ENCODE peak calls at places on chromosome 14, in seven cellular contexts. One of them, this sample, is unnamed.

GRCh38 chr14:81903477-81903876 is 369.8 kb upstream of the SEL1L start:
- DNase-seq in OCI-LY7: no peak
- DNase-seq in fibroblast of mammary gland: no peak
- DNase-seq in GM12865: no peak
- DNase-seq in fibroblast of the aortic adventitia: no peak
- DNase-seq in HFF-Myc: no peak
- DNase-seq in mammary epithelial cell: no peak
- DNase-seq in this sample: no peak

GRCh38 chr14:72594099-72594901 is 299.6 kb downstream of the DPF3 start:
- DNase-seq in fibroblast of mammary gland: no peak
- DNase-seq in GM12865: peak; percentile 51
- DNase-seq in mammary epithelial cell: no peak
- DNase-seq in OCI-LY7: no peak
- DNase-seq in fibroblast of the aortic adventitia: no peak
- DNase-seq in HFF-Myc: no peak
- DNase-seq in this sample: no peak

GRCh38 chr14:99529899-99530298 is 48.7 kb downstream of the CCNK start:
- DNase-seq in OCI-LY7: no peak
- DNase-seq in HFF-Myc: no peak
- DNase-seq in fibroblast of mammary gland: no peak
- DNase-seq in GM12865: no peak
- DNase-seq in mammary epithelial cell: no peak
- DNase-seq in fibroblast of the aortic adventitia: no peak
- DNase-seq in this sample: peak; percentile 62

GRCh38 chr14:20607617-20608016 is 16.4 kb upstream of the RNASE12 start:
- DNase-seq in GM12865: peak; percentile 67
- DNase-seq in OCI-LY7: no peak
- DNase-seq in fibroblast of mammary gland: no peak
- DNase-seq in mammary epithelial cell: no peak
- DNase-seq in fibroblast of the aortic adventitia: no peak
- DNase-seq in HFF-Myc: no peak
- DNase-seq in this sample: no peak

GRCh38 chr14:103723176-103724081 is 7.8 kb downstream of the ZFYVE21 start:
- DNase-seq in GM12865: no peak
- DNase-seq in OCI-LY7: no peak
- DNase-seq in HFF-Myc: no peak
- DNase-seq in fibroblast of mammary gland: no peak
- DNase-seq in fibroblast of the aortic adventitia: peak; percentile 38
- DNase-seq in mammary epithelial cell: no peak
- DNase-seq in this sample: peak; percentile 20

GRCh38 chr14:28101992-28102391 is 664.6 kb upstream of the FOXG1 start:
- DNase-seq in mammary epithelial cell: no peak
- DNase-seq in fibroblast of the aortic adventitia: no peak
- DNase-seq in GM12865: no peak
- DNase-seq in OCI-LY7: no peak
- DNase-seq in fibroblast of mammary gland: no peak
- DNase-seq in HFF-Myc: no peak
- DNase-seq in this sample: no peak

GRCh38 chr14:85531594-85532391 is 1.8 kb downstream of the FLRT2 start:
- DNase-seq in mammary epithelial cell: peak; percentile 82
- DNase-seq in fibroblast of mammary gland: peak; percentile 85
- DNase-seq in fibroblast of the aortic adventitia: peak; percentile 84
- DNase-seq in GM12865: no peak
- DNase-seq in OCI-LY7: no peak
- DNase-seq in HFF-Myc: no peak
- DNase-seq in this sample: peak; percentile 88

GRCh38 chr14:22517117-22517720 is 71.8 kb downstream of the DAD1 start:
- DNase-seq in fibroblast of the aortic adventitia: no peak
- DNase-seq in GM12865: no peak
- DNase-seq in HFF-Myc: no peak
- DNase-seq in mammary epithelial cell: no peak
- DNase-seq in fibroblast of mammary gland: no peak
- DNase-seq in OCI-LY7: peak; percentile 60
- DNase-seq in this sample: no peak

GRCh38 chr14:91231446-91231845 is 13.1 kb downstream of the GPR68 start:
- DNase-seq in mammary epithelial cell: no peak
- DNase-seq in fibroblast of the aortic adventitia: no peak
- DNase-seq in fibroblast of mammary gland: peak; percentile 54
- DNase-seq in OCI-LY7: no peak
- DNase-seq in GM12865: no peak
- DNase-seq in HFF-Myc: no peak
- DNase-seq in this sample: peak; percentile 67

GRCh38 chr14:46399049-46399448 is 252.5 kb downstream of the RPL10L start:
- DNase-seq in fibroblast of the aortic adventitia: no peak
- DNase-seq in fibroblast of mammary gland: no peak
- DNase-seq in mammary epithelial cell: no peak
- DNase-seq in HFF-Myc: no peak
- DNase-seq in OCI-LY7: no peak
- DNase-seq in GM12865: no peak
- DNase-seq in this sample: no peak

GRCh38 chr14:78595797-78596196 is 425.6 kb downstream of the NRXN3 start:
- DNase-seq in OCI-LY7: no peak
- DNase-seq in HFF-Myc: no peak
- DNase-seq in GM12865: peak; percentile 18
- DNase-seq in fibroblast of mammary gland: no peak
- DNase-seq in mammary epithelial cell: no peak
- DNase-seq in fibroblast of the aortic adventitia: no peak
- DNase-seq in this sample: no peak

GRCh38 chr14:71539660-71540285 is 392.5 kb upstream of the RGS6 start:
- DNase-seq in fibroblast of mammary gland: no peak
- DNase-seq in HFF-Myc: no peak
- DNase-seq in mammary epithelial cell: no peak
- DNase-seq in GM12865: no peak
- DNase-seq in OCI-LY7: no peak
- DNase-seq in fibroblast of the aortic adventitia: no peak
- DNase-seq in this sample: no peak

GRCh38 chr14:54767450-54767849 is 135.2 kb downstream of the GCH1 start:
- DNase-seq in OCI-LY7: no peak
- DNase-seq in mammary epithelial cell: no peak
- DNase-seq in fibroblast of mammary gland: no peak
- DNase-seq in HFF-Myc: no peak
- DNase-seq in GM12865: no peak
- DNase-seq in fibroblast of the aortic adventitia: no peak
- DNase-seq in this sample: no peak

GRCh38 chr14:71135911-71136310 is 228.7 kb downstream of the PCNX1 start:
- DNase-seq in fibroblast of the aortic adventitia: no peak
- DNase-seq in fibroblast of mammary gland: no peak
- DNase-seq in OCI-LY7: no peak
- DNase-seq in mammary epithelial cell: no peak
- DNase-seq in HFF-Myc: no peak
- DNase-seq in GM12865: no peak
- DNase-seq in this sample: no peak

GRCh38 chr14:71711619-71712018 is 220.6 kb upstream of the RGS6 start:
- DNase-seq in mammary epithelial cell: peak; percentile 81
- DNase-seq in GM12865: no peak
- DNase-seq in HFF-Myc: no peak
- DNase-seq in fibroblast of mammary gland: peak; percentile 94
- DNase-seq in OCI-LY7: no peak
- DNase-seq in fibroblast of the aortic adventitia: peak; percentile 94
- DNase-seq in this sample: peak; percentile 97

GRCh38 chr14:49623387-49623786 is 2.8 kb downstream of the MGAT2 start:
- DNase-seq in mammary epithelial cell: no peak
- DNase-seq in GM12865: no peak
- DNase-seq in fibroblast of mammary gland: no peak
- DNase-seq in OCI-LY7: no peak
- DNase-seq in HFF-Myc: no peak
- DNase-seq in fibroblast of the aortic adventitia: no peak
- DNase-seq in this sample: no peak
- H3K4me3 ChIP-seq in mammary epithelial cell: no peak overlapping the region
- H3K4me3 ChIP-seq in GM12865: peak overlapping the region; percentile 98
- H3K4me3 ChIP-seq in fibroblast of mammary gland: peak overlapping the region; percentile 97
- H3K4me3 ChIP-seq in OCI-LY7: peak overlapping the region; percentile 88
- H3K4me3 ChIP-seq in HFF-Myc: peak overlapping the region; percentile 87
- H3K4me3 ChIP-seq in fibroblast of the aortic adventitia: peak overlapping the region; percentile 42
- H3K4me3 ChIP-seq in this sample: peak overlapping the region; percentile 95

DNA sequence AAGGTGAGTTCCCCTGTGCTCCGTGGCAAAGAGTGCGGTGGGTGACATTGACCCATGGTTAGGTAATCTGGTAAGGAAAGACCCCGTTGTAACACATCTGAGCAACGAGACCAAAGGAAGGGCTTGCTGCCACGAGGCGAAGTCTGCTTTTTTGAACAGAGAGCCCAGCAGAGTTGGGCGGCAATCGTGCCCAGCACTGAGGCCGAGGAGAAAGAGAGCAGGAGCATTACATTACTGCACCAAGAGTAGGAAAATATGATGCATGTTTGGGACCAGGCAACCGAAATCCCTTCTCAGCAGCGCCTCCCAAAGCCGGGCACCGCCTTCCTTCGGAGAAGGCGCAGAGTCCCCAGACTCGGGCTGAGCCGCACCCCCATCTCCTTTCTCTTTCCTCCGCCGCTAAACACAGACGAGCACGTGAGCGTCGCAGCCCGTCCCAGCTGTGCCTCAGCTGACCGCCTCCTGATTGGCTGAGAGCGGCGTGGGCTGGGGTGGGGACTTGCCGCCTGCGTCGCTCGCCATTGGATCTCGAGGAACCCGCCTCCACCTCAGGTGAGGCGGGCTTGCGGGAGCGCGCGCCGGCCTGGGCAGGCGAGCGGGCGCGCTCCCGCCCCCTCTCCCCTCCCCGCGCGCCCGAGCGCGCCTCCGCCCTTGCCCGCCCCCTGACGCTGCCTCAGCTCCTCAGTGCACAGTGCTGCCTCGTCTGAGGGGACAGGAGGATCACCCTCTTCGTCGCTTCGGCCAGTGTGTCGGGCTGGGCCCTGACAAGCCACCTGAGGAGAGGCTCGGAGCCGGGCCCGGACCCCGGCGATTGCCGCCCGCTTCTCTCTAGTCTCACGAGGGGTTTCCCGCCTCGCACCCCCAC is at the start of gene HIF1A:
- DNase-seq in HFF-Myc: peak; percentile 91
- DNase-seq in fibroblast of the aortic adventitia: peak; percentile 99
- DNase-seq in mammary epithelial cell: peak; percentile 99
- DNase-seq in fibroblast of mammary gland: peak; percentile 99
- DNase-seq in OCI-LY7: peak; percentile 99
- DNase-seq in GM12865: peak; percentile 100
- DNase-seq in this sample: peak; percentile 100
- TF ChIP-seq CTCF in HFF-Myc: no peak
- TF ChIP-seq CTCF in fibroblast of the aortic adventitia: peak; percentile 21
- TF ChIP-seq CTCF in mammary epithelial cell: no peak
- TF ChIP-seq CTCF in fibroblast of mammary gland: peak; percentile 37
- TF ChIP-seq CTCF in OCI-LY7: peak; percentile 40
- TF ChIP-seq CTCF in GM12865: no peak
- TF ChIP-seq CTCF in this sample: peak; percentile 39

DNA sequence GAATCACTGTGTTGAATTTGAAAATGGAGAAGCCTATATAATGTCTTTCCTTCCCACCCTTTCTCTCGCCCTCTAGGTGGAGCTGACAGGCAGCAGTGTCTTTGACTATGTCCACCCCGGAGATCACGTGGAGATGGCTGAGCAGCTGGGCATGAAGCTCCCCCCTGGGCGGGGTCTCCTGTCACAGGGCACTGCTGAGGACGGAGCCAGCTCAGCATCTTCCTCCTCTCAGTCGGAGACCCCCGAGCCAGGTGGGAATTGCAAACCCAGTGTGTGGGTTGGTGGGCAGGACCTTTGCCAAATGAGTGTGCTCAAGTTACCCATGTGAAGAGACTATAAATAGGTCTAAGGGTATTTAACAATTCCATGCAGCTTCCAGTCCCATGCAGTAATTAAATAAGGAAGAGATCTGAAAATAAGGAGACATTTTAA is 274.7 kb downstream of the EGLN3 start:
- DNase-seq in fibroblast of mammary gland: peak; percentile 57
- DNase-seq in OCI-LY7: no peak
- DNase-seq in fibroblast of the aortic adventitia: peak; percentile 56
- DNase-seq in HFF-Myc: no peak
- DNase-seq in GM12865: peak; percentile 22
- DNase-seq in mammary epithelial cell: peak; percentile 27
- DNase-seq in this sample: no peak
- H3K4me3 ChIP-seq in fibroblast of mammary gland: no peak overlapping the region
- H3K4me3 ChIP-seq in OCI-LY7: no peak overlapping the region
- H3K4me3 ChIP-seq in fibroblast of the aortic adventitia: no peak overlapping the region
- H3K4me3 ChIP-seq in HFF-Myc: no peak overlapping the region
- H3K4me3 ChIP-seq in GM12865: no peak overlapping the region
- H3K4me3 ChIP-seq in mammary epithelial cell: no peak overlapping the region
- H3K4me3 ChIP-seq in this sample: no peak overlapping the region

GRCh38 chr14:100540141-100540925 is 46.9 kb downstream of the BEGAIN start:
- DNase-seq in fibroblast of mammary gland: no peak
- DNase-seq in HFF-Myc: no peak
- DNase-seq in mammary epithelial cell: no peak
- DNase-seq in OCI-LY7: no peak
- DNase-seq in fibroblast of the aortic adventitia: no peak
- DNase-seq in GM12865: no peak
- DNase-seq in this sample: no peak
- TF ChIP-seq CTCF in fibroblast of mammary gland: no peak
- TF ChIP-seq CTCF in HFF-Myc: peak; percentile 46
- TF ChIP-seq CTCF in mammary epithelial cell: no peak
- TF ChIP-seq CTCF in OCI-LY7: peak; percentile 48
- TF ChIP-seq CTCF in fibroblast of the aortic adventitia: no peak
- TF ChIP-seq CTCF in GM12865: no peak
- TF ChIP-seq CTCF in this sample: no peak

GRCh38 chr14:50040401-50040775 is 76.0 kb downstream of the VCPKMT start:
- DNase-seq in OCI-LY7: peak; percentile 61
- DNase-seq in GM12865: peak; percentile 81
- DNase-seq in mammary epithelial cell: peak; percentile 85
- DNase-seq in fibroblast of the aortic adventitia: peak; percentile 60
- DNase-seq in HFF-Myc: peak; percentile 65
- DNase-seq in fibroblast of mammary gland: peak; percentile 85
- DNase-seq in this sample: peak; percentile 67
- H3K4me3 ChIP-seq in OCI-LY7: no peak overlapping the region
- H3K4me3 ChIP-seq in GM12865: peak overlapping the region; percentile 56
- H3K4me3 ChIP-seq in mammary epithelial cell: no peak overlapping the region
- H3K4me3 ChIP-seq in fibroblast of the aortic adventitia: no peak overlapping the region
- H3K4me3 ChIP-seq in HFF-Myc: no peak overlapping the region
- H3K4me3 ChIP-seq in fibroblast of mammary gland: no peak overlapping the region
- H3K4me3 ChIP-seq in this sample: no peak overlapping the region

GRCh38 chr14:56118611-56119181 is 485 bp downstream of the PELI2 start:
- DNase-seq in fibroblast of mammary gland: no peak
- DNase-seq in fibroblast of the aortic adventitia: no peak
- DNase-seq in HFF-Myc: no peak
- DNase-seq in OCI-LY7: peak; percentile 14
- DNase-seq in GM12865: no peak
- DNase-seq in mammary epithelial cell: no peak
- DNase-seq in this sample: peak; percentile 25

GRCh38 chr14:56120091-56120632 is 2.0 kb downstream of the PELI2 start:
- DNase-seq in GM12865: no peak
- DNase-seq in mammary epithelial cell: no peak
- DNase-seq in fibroblast of the aortic adventitia: peak; percentile 74
- DNase-seq in fibroblast of mammary gland: peak; percentile 33
- DNase-seq in OCI-LY7: no peak
- DNase-seq in HFF-Myc: no peak
- DNase-seq in this sample: peak; percentile 54

GRCh38 chr14:56116128-56116900 is 1.9 kb upstream of the PELI2 start:
- DNase-seq in HFF-Myc: no peak
- DNase-seq in fibroblast of mammary gland: no peak
- DNase-seq in OCI-LY7: no peak
- DNase-seq in mammary epithelial cell: no peak
- DNase-seq in GM12865: no peak
- DNase-seq in fibroblast of the aortic adventitia: no peak
- DNase-seq in this sample: no peak

GRCh38 chr14:56119221-56119967 is 1.2 kb downstream of the PELI2 start:
- DNase-seq in GM12865: peak; percentile 21
- DNase-seq in OCI-LY7: peak; percentile 15
- DNase-seq in fibroblast of mammary gland: peak; percentile 25
- DNase-seq in mammary epithelial cell: no peak
- DNase-seq in HFF-Myc: no peak
- DNase-seq in fibroblast of the aortic adventitia: peak; percentile 25
- DNase-seq in this sample: peak; percentile 38

GRCh38 chr14:56117765-56118610 is at the start of gene PELI2:
- DNase-seq in mammary epithelial cell: no peak
- DNase-seq in OCI-LY7: peak; percentile 77
- DNase-seq in fibroblast of mammary gland: peak; percentile 43
- DNase-seq in HFF-Myc: no peak
- DNase-seq in GM12865: peak; percentile 64
- DNase-seq in fibroblast of the aortic adventitia: peak; percentile 68
- DNase-seq in this sample: peak; percentile 73
- TF ChIP-seq CTCF in mammary epithelial cell: no peak
- TF ChIP-seq CTCF in OCI-LY7: no peak
- TF ChIP-seq CTCF in fibroblast of mammary gland: no peak
- TF ChIP-seq CTCF in HFF-Myc: no peak
- TF ChIP-seq CTCF in GM12865: no peak
- TF ChIP-seq CTCF in fibroblast of the aortic adventitia: peak; percentile 38
- TF ChIP-seq CTCF in this sample: no peak

This sample was measured in AG10803.